ENCODE peak calls at places on chromosomes 3 and 15, in ten cellular contexts. F is fibroblast of pulmonary artery, I is foreskin fibroblast, Z is RWPE2, E is WTC11, B is mesothelial cell of epicardium, R is body of pancreas, G is B cell, N is GM13976, X is right lobe of liver. D is an unnamed sample.

GRCh38 chr3:48090166-48090939 is 74.1 kb upstream of the MAP4 start:
- DNase-seq in F (no peak), G (no peak), N (no peak), B (no peak), I (no peak), X (no peak), Z (no peak), R (no peak), E (no peak), D (no peak)

GRCh38 chr3:39261726-39262125 is 18.1 kb downstream of the CX3CR1 start:
- DNase-seq in B (no peak), N (no peak), F (no peak), Z (no peak), G (no peak), R (no peak), E (no peak), X (no peak), I (no peak), D (peak; percentile 40)

GRCh38 chr3:62601238-62601856 is 228.0 kb upstream of the FEZF2 start:
- DNase-seq in G (no peak), Z (no peak), B (no peak), N (no peak), E (no peak), X (no peak), I (peak; percentile 94), R (no peak), F (peak; percentile 66), D (no peak)

GRCh38 chr3:4350789-4351163 is 47.6 kb downstream of the SETMAR start:
- DNase-seq in G (peak; percentile 70), X (no peak), F (peak; percentile 91), R (peak; percentile 37), N (peak; percentile 70), Z (no peak), E (no peak), B (no peak), I (peak; percentile 75), D (no peak)

GRCh38 chr3:72794079-72794478 is 54.2 kb downstream of the SHQ1 start:
- DNase-seq in G (no peak), F (no peak), X (no peak), Z (no peak), E (no peak), R (no peak), N (no peak), B (no peak), I (no peak), D (no peak)

GRCh38 chr3:152019516-152019915 is 146.1 kb downstream of the SUCNR1 start:
- DNase-seq in Z (no peak), E (no peak), I (peak; percentile 24), N (no peak), X (no peak), G (no peak), F (no peak), R (no peak), B (no peak), D (no peak)

GRCh38 chr15:74422723-74423442 is 10.9 kb downstream of the SEMA7A start:
- DNase-seq in I (peak; percentile 96), E (peak; percentile 37), X (no peak), N (no peak), Z (peak; percentile 100), F (peak; percentile 39), B (no peak), G (no peak), R (no peak), D (no peak)

GRCh38 chr3:9887478-9887877 is 2.9 kb upstream of the JAGN1 start:
- DNase-seq in G (no peak), N (no peak), X (no peak), F (no peak), Z (no peak), R (no peak), E (no peak), I (no peak), B (no peak), D (no peak)

GRCh38 chr3:182370949-182371348 is 422.4 kb upstream of the ATP11B start:
- DNase-seq in I (no peak), N (no peak), R (no peak), Z (no peak), F (no peak), X (no peak), G (no peak), E (no peak), B (no peak), D (no peak)

GRCh38 chr3:7744850-7745249 is 756.8 kb upstream of the LMCD1 start:
- DNase-seq in N (no peak), I (no peak), F (no peak), R (no peak), G (no peak), B (no peak), E (no peak), X (no peak), Z (no peak), D (no peak)

GRCh38 chr3:103440539-103441113 is 1005.8 kb downstream of the ZPLD1 start:
- DNase-seq in F (peak; percentile 12), B (no peak), I (no peak), X (no peak), R (no peak), G (no peak), N (peak; percentile 7), E (no peak), Z (no peak), D (no peak)

GRCh38 chr15:72380743-72381142 is 4.9 kb upstream of the HEXA start:
- DNase-seq in I (no peak), F (no peak), G (no peak), Z (no peak), R (no peak), B (no peak), N (no peak), E (no peak), X (no peak), D (no peak)

GRCh38 chr15:72379856-72380255 is 4.0 kb upstream of the HEXA start:
- DNase-seq in R (no peak), X (no peak), E (no peak), F (no peak), I (no peak), G (no peak), N (no peak), Z (no peak), B (no peak), D (no peak)

GRCh38 chr15:72382146-72382545 is 6.3 kb upstream of the HEXA start:
- DNase-seq in N (no peak), Z (no peak), R (no peak), X (no peak), E (no peak), I (peak; percentile 10), G (no peak), F (peak; percentile 20), B (no peak), D (no peak)
- TF ChIP-seq CTCF in N (no peak), Z (peak; percentile 42), R (peak; percentile 27), X (peak; percentile 23), E (no peak), I (peak; percentile 3), G (peak; percentile 10), F (peak; percentile 38), B (no peak), D (peak; percentile 22)

GRCh38 chr3:23760325-23760724 is 45.4 kb upstream of the UBE2E1 start:
- DNase-seq in F (no peak), N (no peak), X (no peak), E (no peak), R (no peak), I (no peak), B (no peak), G (no peak), Z (no peak), D (no peak)
- TF ChIP-seq CTCF in F (peak; percentile 8), N (no peak), X (no peak), E (no peak), R (no peak), I (no peak), B (no peak), G (no peak), Z (peak; percentile 43), D (no peak)

GRCh38 chr3:144586382-144586781 is 614.8 kb downstream of the DIPK2A start:
- DNase-seq in F (peak; percentile 68), Z (no peak), X (no peak), N (no peak), E (no peak), I (peak; percentile 89), G (no peak), B (no peak), R (no peak), D (no peak)

GRCh38 chr3:144590854-144591253 is 619.2 kb downstream of the DIPK2A start:
- DNase-seq in E (no peak), B (no peak), G (no peak), X (no peak), Z (no peak), N (no peak), F (peak; percentile 88), R (no peak), I (peak; percentile 86), D (no peak)

GRCh38 chr3:144585953-144586352 is 614.3 kb downstream of the DIPK2A start:
- DNase-seq in F (no peak), R (no peak), E (no peak), B (no peak), I (no peak), N (no peak), G (no peak), Z (no peak), X (no peak), D (no peak)

DNA sequence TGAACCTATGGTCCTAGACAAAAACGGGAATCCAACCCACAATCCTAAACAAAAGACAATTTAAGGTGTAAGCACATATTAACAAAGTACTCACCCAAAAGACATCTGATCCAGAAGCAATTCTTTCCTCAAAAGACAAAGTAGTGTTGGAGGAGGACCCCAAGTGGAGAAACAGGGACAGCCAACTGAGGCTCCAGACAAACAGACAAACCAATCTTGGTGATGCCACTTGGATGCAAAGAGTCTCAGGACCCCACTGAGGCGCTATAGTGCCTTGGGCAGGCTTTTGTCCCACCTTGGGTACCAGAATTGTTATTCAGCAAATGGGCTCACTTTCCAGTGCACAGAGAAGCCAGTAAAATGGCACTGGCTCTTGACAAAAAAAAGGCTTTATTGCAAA is 613.8 kb downstream of the DIPK2A start:
- DNase-seq in E (peak; percentile 14), B (no peak), F (no peak), G (no peak), Z (no peak), X (no peak), R (no peak), I (no peak), N (no peak), D (no peak)
- TF ChIP-seq CTCF in E (no peak), B (no peak), F (no peak), G (no peak), Z (no peak), X (no peak), R (peak; percentile 28), I (no peak), N (peak; percentile 12), D (no peak)

DNA sequence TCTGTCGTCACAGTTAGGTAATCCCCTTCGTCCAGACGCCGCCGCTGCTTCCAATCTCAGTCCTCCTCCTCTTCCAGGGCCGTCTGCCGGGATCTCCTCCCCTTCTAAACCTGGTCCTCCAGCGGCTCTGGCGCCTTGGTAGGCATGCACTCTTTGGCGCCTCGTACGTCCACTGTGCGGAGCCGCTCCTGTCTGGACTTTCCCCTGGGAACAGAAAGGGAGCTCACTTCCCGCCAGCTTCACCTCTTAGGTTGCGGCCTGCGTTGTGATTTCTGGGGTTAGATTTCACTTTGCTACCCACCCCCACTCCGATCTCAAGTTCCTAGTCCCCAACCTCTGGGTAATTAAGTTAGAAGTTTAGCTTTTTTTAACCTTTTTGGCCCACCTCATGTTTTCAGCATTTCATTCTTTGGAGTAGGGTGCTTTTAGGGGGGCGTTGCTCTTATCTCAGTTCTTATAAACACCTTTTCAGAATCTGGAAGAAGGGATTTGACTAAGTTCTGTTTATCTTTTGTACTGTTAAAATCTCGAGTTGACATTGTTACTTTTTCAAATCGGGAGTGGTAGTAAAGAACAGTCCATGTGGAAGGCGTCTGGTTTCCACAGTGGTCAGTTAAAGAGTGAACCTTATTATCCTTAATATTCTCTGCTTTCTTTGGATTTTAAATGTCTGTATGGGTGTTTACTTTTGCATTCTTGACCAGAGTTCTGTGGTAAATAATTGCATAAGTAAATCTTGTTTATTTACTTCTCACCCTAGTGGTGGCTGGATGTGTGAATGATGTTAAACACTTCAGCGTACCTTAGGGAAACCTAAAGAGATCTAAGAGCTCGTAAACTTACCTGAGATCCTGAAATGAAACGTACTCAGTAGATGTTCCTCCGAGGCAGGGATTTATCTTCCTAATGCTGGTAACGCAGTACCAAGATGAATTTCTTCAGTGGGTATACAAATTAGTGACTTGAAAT is 611 bp downstream of the CTDSPL2 start:
- DNase-seq in N (no peak), Z (no peak), R (no peak), X (no peak), F (peak; percentile 71), G (peak; percentile 22), I (no peak), E (peak; percentile 62), B (no peak), D (no peak)
- TF ChIP-seq CTCF in N (no peak), Z (peak; percentile 35), R (peak; percentile 17), X (no peak), F (no peak), G (no peak), I (peak; percentile 6), E (no peak), B (no peak), D (peak; percentile 13)